ENCODE peak calls at places on chromosomes 7 and 10, in five cellular contexts. J is astrocyte of the spinal cord, T is cardiac muscle cell, O is OCI-LY7, S is colonic mucosa. B is an unnamed sample.

GRCh38 chr7:132500727-132501410 is 75.4 kb downstream of the PLXNA4 start:
- DNase-seq in J (peak), S (peak), O (no peak), T (peak), B (no peak)

GRCh38 chr10:76257816-76258215 is 826.4 kb downstream of the LRMDA start:
- DNase-seq in S (no peak), J (no peak), T (no peak), O (no peak), B (no peak)

GRCh38 chr7:55148992-55149391 is 130.2 kb downstream of the EGFR start:
- DNase-seq in O (no peak), S (no peak), J (no peak), T (no peak), B (no peak)

GRCh38 chr7:69677905-69678793 is 79.9 kb downstream of the AUTS2 start:
- DNase-seq in J (no peak), S (no peak), O (no peak), T (no peak), B (no peak)

GRCh38 chr7:54963155-54963554 is 55.7 kb upstream of the EGFR start:
- DNase-seq in S (no peak), O (no peak), J (no peak), T (no peak), B (no peak)

GRCh38 chr7:141486959-141487358 is 64.3 kb upstream of the AGK start:
- DNase-seq in T (no peak), O (no peak), J (no peak), S (no peak), B (no peak)

GRCh38 chr7:2647594-2648172 is 15.9 kb downstream of the TTYH3 start:
- DNase-seq in S (no peak), T (no peak), O (no peak), J (no peak), B (no peak)

GRCh38 chr10:99304027-99304856 is 24.9 kb upstream of the CNNM1 start:
- DNase-seq in O (no peak), T (peak), J (no peak), S (no peak), B (no peak)

GRCh38 chr7:38070718-38071117 is 107.3 kb upstream of the STARD3NL start:
- DNase-seq in J (peak), T (peak), S (no peak), O (no peak), B (no peak)

GRCh38 chr10:29446327-29446726 is 157.5 kb downstream of the LYZL1 start:
- DNase-seq in O (no peak), T (no peak), J (peak), S (no peak), B (no peak)

GRCh38 chr10:63887026-63887589 is 365.9 kb downstream of the REEP3 start:
- DNase-seq in O (no peak), S (no peak), J (no peak), T (no peak), B (no peak)

GRCh38 chr10:69458426-69459100 is 7.3 kb downstream of the TSPAN15 start:
- DNase-seq in O (no peak), J (no peak), S (peak), T (peak), B (no peak)

GRCh38 chr7:2512179-2512644 is 7.4 kb upstream of the LFNG start:
- DNase-seq in J (no peak), T (no peak), S (peak), O (peak), B (no peak)

GRCh38 chr10:55174419-55174818 is 373.4 kb upstream of the PCDH15 start:
- DNase-seq in S (no peak), T (peak), O (no peak), J (no peak), B (no peak)

GRCh38 chr10:55169509-55169908 is 368.5 kb upstream of the PCDH15 start:
- DNase-seq in S (no peak), J (no peak), O (no peak), T (no peak), B (no peak)
- TF ChIP-seq CTCF in S (no peak), J (no peak), O (no peak), T (no peak), B (no peak)

GRCh38 chr10:20991526-20991925 is 94.4 kb upstream of the NEBL start:
- DNase-seq in T (no peak), J (no peak), S (no peak), O (no peak), B (no peak)

GRCh38 chr10:20999713-21000112 is 102.6 kb upstream of the NEBL start:
- DNase-seq in J (no peak), S (no peak), O (no peak), T (no peak), B (no peak)

GRCh38 chr10:20993387-20994170 is 96.5 kb upstream of the NEBL start:
- DNase-seq in T (no peak), S (no peak), J (peak), O (no peak), B (no peak)

GRCh38 chr10:20998036-20998435 is 100.9 kb upstream of the NEBL start:
- DNase-seq in O (no peak), T (no peak), S (no peak), J (no peak), B (no peak)

DNA sequence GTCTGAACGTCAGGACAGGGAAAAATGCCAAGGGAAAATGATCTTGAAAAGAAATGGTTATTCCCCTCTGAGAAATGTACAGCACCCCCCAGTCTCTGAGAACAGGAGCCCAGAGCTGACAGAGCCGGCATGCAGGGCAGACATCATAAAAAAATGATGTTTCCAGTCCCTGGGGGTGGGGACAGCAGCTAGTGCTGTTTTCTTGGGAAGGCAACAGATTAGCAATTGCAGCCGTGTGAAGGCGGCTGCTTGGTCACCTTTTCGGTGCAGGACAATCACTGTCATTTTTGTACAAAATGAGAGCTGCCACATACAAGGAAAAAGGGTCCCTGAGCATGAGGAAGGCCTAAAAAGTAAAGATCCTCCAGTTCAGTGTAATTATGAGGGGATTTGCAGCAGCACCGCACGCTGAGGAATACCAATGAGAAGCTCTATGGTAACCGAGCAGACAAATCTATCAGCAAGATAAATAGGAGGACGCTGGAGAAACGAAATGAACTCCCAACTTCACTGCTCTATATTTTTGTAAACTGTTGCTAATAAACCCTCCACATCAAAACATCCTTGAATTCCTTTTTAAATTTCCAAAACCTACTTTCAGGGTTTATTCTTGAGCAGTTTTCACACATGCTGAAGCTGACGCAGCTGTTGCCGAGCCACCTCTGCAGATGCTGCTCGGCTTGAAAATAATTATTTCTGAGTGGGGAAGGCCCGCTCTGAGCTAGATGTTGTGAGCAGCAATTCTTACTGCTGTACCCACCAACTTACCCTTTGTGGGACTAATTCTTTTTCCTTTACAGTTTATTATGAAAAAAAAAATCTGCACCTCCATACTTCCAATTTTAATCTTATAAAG is 98.2 kb upstream of the NEBL start:
- DNase-seq in T (no peak), J (peak), O (no peak), S (no peak), B (no peak)
- H3K4me3 ChIP-seq in T (no peak), J (no peak), O (no peak), S (no peak), B (no peak)

GRCh38 chr10:26857991-26858706 is 2.6 kb downstream of the ABI1 start:
- DNase-seq in S (no peak), J (no peak), T (peak), O (peak), B (peak)
- TF ChIP-seq CTCF in S (no peak), J (no peak), T (no peak), O (peak), B (no peak)

GRCh38 chr7:128831994-128832879 is 2.0 kb downstream of the FLNC start:
- DNase-seq in J (peak), T (peak), O (peak), S (no peak), B (no peak)
- H3K4me3 ChIP-seq in J (peak), T (peak), O (no peak), S (peak), B (no peak)

GRCh38 chr10:128529225-128529624 is 403.0 kb upstream of the MKI67 start:
- DNase-seq in T (no peak), S (no peak), O (no peak), J (no peak), B (no peak)
- TF ChIP-seq CTCF in T (no peak), S (no peak), O (no peak), J (no peak), B (no peak)

GRCh38 chr10:775245-776075 is 86.0 kb upstream of the DIP2C start:
- DNase-seq in T (no peak), S (no peak), O (no peak), J (no peak), B (no peak)
- H3K4me3 ChIP-seq in T (no peak), S (no peak), O (no peak), J (no peak), B (no peak)

GRCh38 chr7:134908289-134908688 is 78.0 kb upstream of the AGBL3 start:
- DNase-seq in S (no peak), J (peak), T (no peak), O (no peak), B (no peak)

GRCh38 chr7:134907639-134908038 is 78.7 kb upstream of the AGBL3 start:
- DNase-seq in J (peak), T (no peak), O (no peak), S (peak), B (no peak)

GRCh38 chr7:134903073-134903790 is 83.1 kb upstream of the AGBL3 start:
- DNase-seq in O (no peak), T (no peak), S (no peak), J (peak), B (no peak)

GRCh38 chr7:134907000-134907399 is 79.3 kb upstream of the AGBL3 start:
- DNase-seq in T (no peak), J (no peak), O (no peak), S (no peak), B (no peak)

GRCh38 chr7:134905375-134905774 is 80.9 kb upstream of the AGBL3 start:
- DNase-seq in J (peak), T (no peak), O (no peak), S (peak), B (no peak)
- TF ChIP-seq CTCF in J (peak), T (peak), O (no peak), S (no peak), B (no peak)

DNA sequence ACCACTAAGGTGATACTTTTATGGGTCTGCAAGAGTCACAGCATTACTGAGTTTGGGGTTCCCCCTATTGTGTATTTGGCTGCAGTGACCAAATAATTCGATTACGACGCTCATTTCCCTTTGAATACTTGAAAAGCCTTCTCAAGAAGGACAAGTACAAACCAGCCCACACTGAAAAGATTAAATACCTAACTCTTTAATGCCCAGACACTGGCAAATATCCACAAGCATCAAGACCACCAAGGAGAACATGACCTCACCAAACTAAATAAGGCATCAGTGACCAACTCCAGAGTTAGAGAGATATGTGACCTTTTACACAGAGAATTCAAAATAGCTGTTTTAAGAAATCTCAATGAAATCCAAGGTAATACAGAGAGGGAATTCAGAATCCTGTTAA is 31.8 kb upstream of the SFTPD start:
- DNase-seq in T (no peak), S (no peak), O (no peak), J (no peak), B (no peak)
- H3K4me3 ChIP-seq in T (peak), S (no peak), O (no peak), J (no peak), B (no peak)

B was measured in GM12864.